ENCODE peak calls at places on chromosomes 2 and 18, in four cellular contexts. C is B cell, R is HT-29, T is fibroblast of mammary gland. S is an unnamed sample.

GRCh38 chr2:218890369-218890768 is 9.7 kb downstream of the WNT10A start:
- DNase-seq in R (no peak), T (no peak), C (no peak), S (no peak)

GRCh38 chr2:212364106-212364505 is 174.5 kb downstream of the ERBB4 start:
- DNase-seq in R (no peak), C (no peak), T (peak), S (peak)

GRCh38 chr18:50879302-50880107 is 587 bp downstream of the ME2 start:
- DNase-seq in C (peak), T (peak), R (peak), S (peak)

GRCh38 chr2:46643951-46644350 is 164.6 kb downstream of the TMEM247 start:
- DNase-seq in C (no peak), T (no peak), R (peak), S (peak)

GRCh38 chr2:151289972-151290335 is 486 bp upstream of the NMI start:
- DNase-seq in C (no peak), T (peak), R (peak), S (no peak)

GRCh38 chr18:51248685-51249084 is 51.2 kb upstream of the MEX3C start:
- DNase-seq in C (no peak), R (no peak), T (no peak), S (no peak)

GRCh38 chr2:26314243-26314642 is 31.7 kb upstream of the SELENOI start:
- DNase-seq in C (no peak), R (no peak), T (no peak), S (no peak)

GRCh38 chr18:76487782-76488181 is 7.3 kb downstream of the ZNF516 start:
- DNase-seq in R (no peak), C (no peak), T (no peak), S (no peak)

GRCh38 chr2:105734762-105735538 is 9.8 kb upstream of the NCK2 start:
- DNase-seq in C (no peak), T (peak), R (no peak), S (peak)

GRCh38 chr2:23386422-23387220 is 1.6 kb downstream of the KLHL29 start:
- DNase-seq in T (no peak), R (no peak), C (peak), S (peak)

GRCh38 chr2:9779572-9780264 is 63.6 kb upstream of the TAF1B start:
- DNase-seq in C (no peak), R (no peak), T (no peak), S (no peak)

GRCh38 chr18:79354350-79354749 is 41.4 kb upstream of the NFATC1 start:
- DNase-seq in C (no peak), T (peak), R (no peak), S (no peak)

GRCh38 chr18:398866-399637 is 101.4 kb downstream of the COLEC12 start:
- DNase-seq in C (no peak), T (no peak), R (no peak), S (no peak)

GRCh38 chr2:143160732-143161707 is 31.8 kb downstream of the ARHGAP15 start:
- DNase-seq in C (no peak), T (no peak), R (no peak), S (no peak)

GRCh38 chr18:68972176-68972575 is 174.3 kb downstream of the CCDC102B start:
- DNase-seq in R (no peak), C (no peak), T (no peak), S (no peak)

GRCh38 chr2:240568678-240569522 is 616 bp downstream of the RNPEPL1 start:
- DNase-seq in C (peak), R (peak), T (peak), S (peak)

GRCh38 chr2:125070726-125071505 is 1045.8 kb downstream of the CNTNAP5 start:
- DNase-seq in C (no peak), T (no peak), R (no peak), S (no peak)

GRCh38 chr2:126687503-126687902 is 31.5 kb downstream of the GYPC start:
- DNase-seq in R (no peak), T (no peak), C (no peak), S (no peak)

GRCh38 chr18:41853280-41853679 is 101.8 kb upstream of the PIK3C3 start:
- DNase-seq in T (no peak), C (no peak), R (no peak), S (no peak)

GRCh38 chr2:173151671-173152398 is 76.2 kb downstream of the MAP3K20 start:
- DNase-seq in C (no peak), T (peak), R (no peak), S (peak)

GRCh38 chr18:76255070-76255683 is 239.9 kb downstream of the ZNF516 start:
- DNase-seq in T (no peak), R (no peak), C (no peak), S (no peak)

GRCh38 chr2:151238527-151239487 is 22.9 kb downstream of the RBM43 start:
- DNase-seq in T (peak), C (peak), R (peak), S (peak)

GRCh38 chr2:16058256-16058655 is 117.9 kb downstream of the MYCN start:
- DNase-seq in T (no peak), C (no peak), R (no peak), S (no peak)

GRCh38 chr18:38539373-38539772 is 973.8 kb upstream of the CELF4 start:
- DNase-seq in R (no peak), T (no peak), C (no peak), S (no peak)

GRCh38 chr2:72694715-72695496 is 130.9 kb downstream of the EXOC6B start:
- DNase-seq in C (no peak), T (peak), R (peak), S (peak)

GRCh38 chr2:181685150-181685688 is 4.9 kb upstream of the NEUROD1 start:
- DNase-seq in C (peak), T (peak), R (no peak), S (no peak)

GRCh38 chr2:240640939-240641338 is 15.7 kb downstream of the GPR35 start:
- DNase-seq in R (peak), T (peak), C (no peak), S (no peak)

GRCh38 chr2:97957432-97958183 is 38.1 kb downstream of the TMEM131 start:
- DNase-seq in T (no peak), C (peak), R (no peak), S (peak)

GRCh38 chr2:105329561-105330495 is at the start of gene TGFBRAP1:
- DNase-seq in R (peak), C (peak), T (no peak), S (no peak)

GRCh38 chr2:72235497-72236413 is 88.1 kb upstream of the CYP26B1 start:
- DNase-seq in R (no peak), C (no peak), T (no peak), S (no peak)

GRCh38 chr2:106189764-106190468 is 4.2 kb downstream of the UXS1 start:
- DNase-seq in C (no peak), R (no peak), T (peak), S (peak)

GRCh38 chr2:135742307-135742838 is 718 bp downstream of the UBXN4 start:
- DNase-seq in T (peak), C (peak), R (peak), S (peak)

GRCh38 chr2:5700551-5700950 is 8.4 kb downstream of the SOX11 start:
- DNase-seq in R (no peak), T (no peak), C (no peak), S (no peak)

GRCh38 chr2:27042159-27042661 is 9.3 kb upstream of the AGBL5 start:
- DNase-seq in T (no peak), C (peak), R (peak), S (no peak)

GRCh38 chr2:45826889-45827635 is 175.6 kb downstream of the PRKCE start:
- DNase-seq in R (no peak), T (peak), C (no peak), S (peak)

GRCh38 chr2:70084973-70085710 is 2.1 kb upstream of the PCBP1 start:
- DNase-seq in C (peak), R (peak), T (no peak), S (no peak)